ENCODE peak calls at places on chromosome 18, in ten cellular contexts. One of them, this sample, is unnamed.

GRCh38 chr18:48720655-48721025 is 181.8 kb downstream of the CTIF start:
- DNase-seq in naive thymus-derived CD8-positive, alpha-beta T cell: no peak
- DNase-seq in CD8-positive, alpha-beta memory T cell: no peak
- DNase-seq in HFFc6: no peak
- DNase-seq in effector CD8-positive, alpha-beta T cell: no peak
- DNase-seq in stimulated activated naive CD4-positive, alpha-beta T cell: no peak
- DNase-seq in HTR-8/SVneo: no peak
- DNase-seq in lung microvascular endothelial cell: no peak
- DNase-seq in neural progenitor cell: no peak
- DNase-seq in fibroblast of mammary gland: no peak
- DNase-seq in this sample: no peak

GRCh38 chr18:70422061-70422965 is 133.5 kb downstream of the SOCS6 start:
- DNase-seq in naive thymus-derived CD8-positive, alpha-beta T cell: no peak
- DNase-seq in CD8-positive, alpha-beta memory T cell: no peak
- DNase-seq in HFFc6: peak; percentile 91
- DNase-seq in effector CD8-positive, alpha-beta T cell: no peak
- DNase-seq in stimulated activated naive CD4-positive, alpha-beta T cell: no peak
- DNase-seq in HTR-8/SVneo: peak; percentile 40
- DNase-seq in lung microvascular endothelial cell: peak; percentile 99
- DNase-seq in neural progenitor cell: no peak
- DNase-seq in fibroblast of mammary gland: peak; percentile 97
- DNase-seq in this sample: peak; percentile 70

GRCh38 chr18:56107821-56108485 is 520.0 kb upstream of the TCF4 start:
- DNase-seq in naive thymus-derived CD8-positive, alpha-beta T cell: no peak
- DNase-seq in CD8-positive, alpha-beta memory T cell: no peak
- DNase-seq in HFFc6: no peak
- DNase-seq in effector CD8-positive, alpha-beta T cell: no peak
- DNase-seq in stimulated activated naive CD4-positive, alpha-beta T cell: no peak
- DNase-seq in HTR-8/SVneo: no peak
- DNase-seq in lung microvascular endothelial cell: no peak
- DNase-seq in neural progenitor cell: no peak
- DNase-seq in fibroblast of mammary gland: no peak
- DNase-seq in this sample: no peak

GRCh38 chr18:8769509-8769908 is 64.2 kb downstream of the MTCL1 start:
- DNase-seq in naive thymus-derived CD8-positive, alpha-beta T cell: no peak
- DNase-seq in CD8-positive, alpha-beta memory T cell: no peak
- DNase-seq in HFFc6: no peak
- DNase-seq in effector CD8-positive, alpha-beta T cell: no peak
- DNase-seq in stimulated activated naive CD4-positive, alpha-beta T cell: no peak
- DNase-seq in HTR-8/SVneo: no peak
- DNase-seq in lung microvascular endothelial cell: no peak
- DNase-seq in neural progenitor cell: no peak
- DNase-seq in fibroblast of mammary gland: no peak
- DNase-seq in this sample: no peak

GRCh38 chr18:26843760-26844159 is 21.7 kb downstream of the AQP4 start:
- DNase-seq in naive thymus-derived CD8-positive, alpha-beta T cell: no peak
- DNase-seq in CD8-positive, alpha-beta memory T cell: no peak
- DNase-seq in HFFc6: no peak
- DNase-seq in effector CD8-positive, alpha-beta T cell: no peak
- DNase-seq in stimulated activated naive CD4-positive, alpha-beta T cell: no peak
- DNase-seq in HTR-8/SVneo: no peak
- DNase-seq in lung microvascular endothelial cell: no peak
- DNase-seq in neural progenitor cell: no peak
- DNase-seq in fibroblast of mammary gland: no peak
- DNase-seq in this sample: no peak

GRCh38 chr18:9323750-9324445 is 10.7 kb upstream of the TWSG1 start:
- DNase-seq in naive thymus-derived CD8-positive, alpha-beta T cell: no peak
- DNase-seq in CD8-positive, alpha-beta memory T cell: no peak
- DNase-seq in HFFc6: peak; percentile 60
- DNase-seq in effector CD8-positive, alpha-beta T cell: no peak
- DNase-seq in stimulated activated naive CD4-positive, alpha-beta T cell: no peak
- DNase-seq in HTR-8/SVneo: no peak
- DNase-seq in lung microvascular endothelial cell: peak; percentile 40
- DNase-seq in neural progenitor cell: no peak
- DNase-seq in fibroblast of mammary gland: peak; percentile 46
- DNase-seq in this sample: no peak

GRCh38 chr18:35588995-35589394 is 7.5 kb downstream of the GALNT1 start:
- DNase-seq in naive thymus-derived CD8-positive, alpha-beta T cell: peak; percentile 27
- DNase-seq in CD8-positive, alpha-beta memory T cell: peak; percentile 17
- DNase-seq in HFFc6: no peak
- DNase-seq in effector CD8-positive, alpha-beta T cell: no peak
- DNase-seq in stimulated activated naive CD4-positive, alpha-beta T cell: peak; percentile 24
- DNase-seq in HTR-8/SVneo: no peak
- DNase-seq in lung microvascular endothelial cell: no peak
- DNase-seq in neural progenitor cell: peak; percentile 35
- DNase-seq in fibroblast of mammary gland: no peak
- DNase-seq in this sample: no peak

GRCh38 chr18:27277554-27277953 is 92.4 kb upstream of the CHST9 start:
- DNase-seq in naive thymus-derived CD8-positive, alpha-beta T cell: no peak
- DNase-seq in CD8-positive, alpha-beta memory T cell: no peak
- DNase-seq in HFFc6: no peak
- DNase-seq in effector CD8-positive, alpha-beta T cell: no peak
- DNase-seq in stimulated activated naive CD4-positive, alpha-beta T cell: no peak
- DNase-seq in HTR-8/SVneo: no peak
- DNase-seq in lung microvascular endothelial cell: no peak
- DNase-seq in neural progenitor cell: no peak
- DNase-seq in fibroblast of mammary gland: no peak
- DNase-seq in this sample: no peak

GRCh38 chr18:1483386-1483785 is 578.7 kb downstream of the ADCYAP1 start:
- DNase-seq in naive thymus-derived CD8-positive, alpha-beta T cell: no peak
- DNase-seq in CD8-positive, alpha-beta memory T cell: no peak
- DNase-seq in HFFc6: no peak
- DNase-seq in effector CD8-positive, alpha-beta T cell: no peak
- DNase-seq in stimulated activated naive CD4-positive, alpha-beta T cell: no peak
- DNase-seq in HTR-8/SVneo: no peak
- DNase-seq in lung microvascular endothelial cell: no peak
- DNase-seq in neural progenitor cell: no peak
- DNase-seq in fibroblast of mammary gland: no peak
- DNase-seq in this sample: peak; percentile 15

GRCh38 chr18:7789853-7790552 is 222.9 kb downstream of the PTPRM start:
- DNase-seq in naive thymus-derived CD8-positive, alpha-beta T cell: no peak
- DNase-seq in CD8-positive, alpha-beta memory T cell: no peak
- DNase-seq in HFFc6: peak; percentile 30
- DNase-seq in effector CD8-positive, alpha-beta T cell: no peak
- DNase-seq in stimulated activated naive CD4-positive, alpha-beta T cell: no peak
- DNase-seq in HTR-8/SVneo: peak; percentile 26
- DNase-seq in lung microvascular endothelial cell: peak; percentile 64
- DNase-seq in neural progenitor cell: peak; percentile 79
- DNase-seq in fibroblast of mammary gland: peak; percentile 63
- DNase-seq in this sample: peak; percentile 68

GRCh38 chr18:75034937-75035336 is 174.0 kb downstream of the PTGR3 start:
- DNase-seq in naive thymus-derived CD8-positive, alpha-beta T cell: no peak
- DNase-seq in CD8-positive, alpha-beta memory T cell: no peak
- DNase-seq in HFFc6: no peak
- DNase-seq in effector CD8-positive, alpha-beta T cell: no peak
- DNase-seq in stimulated activated naive CD4-positive, alpha-beta T cell: no peak
- DNase-seq in HTR-8/SVneo: no peak
- DNase-seq in lung microvascular endothelial cell: no peak
- DNase-seq in neural progenitor cell: no peak
- DNase-seq in fibroblast of mammary gland: no peak
- DNase-seq in this sample: no peak

GRCh38 chr18:67199993-67200617 is 316.4 kb downstream of the DSEL start:
- DNase-seq in naive thymus-derived CD8-positive, alpha-beta T cell: peak; percentile 48
- DNase-seq in CD8-positive, alpha-beta memory T cell: peak; percentile 24
- DNase-seq in HFFc6: peak; percentile 47
- DNase-seq in effector CD8-positive, alpha-beta T cell: no peak
- DNase-seq in stimulated activated naive CD4-positive, alpha-beta T cell: no peak
- DNase-seq in HTR-8/SVneo: peak; percentile 10
- DNase-seq in lung microvascular endothelial cell: peak; percentile 62
- DNase-seq in neural progenitor cell: peak; percentile 60
- DNase-seq in fibroblast of mammary gland: peak; percentile 76
- DNase-seq in this sample: peak; percentile 57